ENCODE peak calls at places on chromosomes 12 and 14, in four cellular contexts. One of them, this sample, is unnamed.

GRCh38 chr12:91222746-91223145 is 40.1 kb upstream of the DCN start:
- DNase-seq in GM12878: no peak
- DNase-seq in H1: no peak
- DNase-seq in HepG2: no peak
- DNase-seq in this sample: no peak

GRCh38 chr14:64200170-64200569 is 94.0 kb downstream of the ESR2 start:
- DNase-seq in H1: no peak
- DNase-seq in HepG2: no peak
- DNase-seq in GM12878: no peak
- DNase-seq in this sample: peak

GRCh38 chr12:68884251-68884650 is 48.7 kb downstream of the CPM start:
- DNase-seq in GM12878: no peak
- DNase-seq in H1: no peak
- DNase-seq in HepG2: no peak
- DNase-seq in this sample: no peak

GRCh38 chr14:52351191-52351560 is 37.1 kb downstream of the PTGER2 start:
- DNase-seq in HepG2: no peak
- DNase-seq in H1: no peak
- DNase-seq in GM12878: no peak
- DNase-seq in this sample: no peak

GRCh38 chr12:113242018-113242418 is 20.8 kb downstream of the TPCN1 start:
- DNase-seq in GM12878: no peak
- DNase-seq in HepG2: no peak
- DNase-seq in H1: no peak
- DNase-seq in this sample: no peak

GRCh38 chr12:100986595-100987547 is 192.3 kb downstream of the ANO4 start:
- DNase-seq in GM12878: no peak
- DNase-seq in HepG2: no peak
- DNase-seq in H1: no peak
- DNase-seq in this sample: peak

GRCh38 chr12:61916856-61917255 is 343.3 kb upstream of the USP15 start:
- DNase-seq in HepG2: no peak
- DNase-seq in GM12878: no peak
- DNase-seq in H1: no peak
- DNase-seq in this sample: peak

GRCh38 chr14:87063181-87063580 is 929.8 kb downstream of the GALC start:
- DNase-seq in HepG2: no peak
- DNase-seq in H1: no peak
- DNase-seq in GM12878: no peak
- DNase-seq in this sample: no peak

GRCh38 chr12:23952071-23952470 is 2.6 kb upstream of the SOX5 start:
- DNase-seq in GM12878: no peak
- DNase-seq in HepG2: no peak
- DNase-seq in H1: no peak
- DNase-seq in this sample: no peak

GRCh38 chr12:51318846-51319570 is 5.0 kb downstream of the BIN2 start:
- DNase-seq in GM12878: peak
- DNase-seq in HepG2: no peak
- DNase-seq in H1: no peak
- DNase-seq in this sample: no peak

GRCh38 chr12:75086086-75087038 is 123.3 kb downstream of the KCNC2 start:
- DNase-seq in H1: no peak
- DNase-seq in HepG2: no peak
- DNase-seq in GM12878: no peak
- DNase-seq in this sample: no peak

GRCh38 chr14:99043756-99044155 is 228.2 kb downstream of the BCL11B start:
- DNase-seq in GM12878: no peak
- DNase-seq in H1: no peak
- DNase-seq in HepG2: no peak
- DNase-seq in this sample: no peak

GRCh38 chr14:100532916-100533630 is 54.1 kb downstream of the BEGAIN start:
- DNase-seq in GM12878: no peak
- DNase-seq in H1: no peak
- DNase-seq in HepG2: no peak
- DNase-seq in this sample: no peak

GRCh38 chr12:64746663-64747062 is 12.5 kb downstream of the GNS start:
- DNase-seq in HepG2: no peak
- DNase-seq in GM12878: no peak
- DNase-seq in H1: no peak
- DNase-seq in this sample: no peak

GRCh38 chr12:6358886-6359285 is 16.5 kb downstream of the SCNN1A start:
- DNase-seq in HepG2: no peak
- DNase-seq in H1: no peak
- DNase-seq in GM12878: no peak
- DNase-seq in this sample: no peak

GRCh38 chr14:94025720-94026119 is 420 bp upstream of the OTUB2 start:
- DNase-seq in GM12878: no peak
- DNase-seq in H1: no peak
- DNase-seq in HepG2: no peak
- DNase-seq in this sample: no peak

GRCh38 chr14:66045572-66046021 is 440.6 kb upstream of the CCDC196 start:
- DNase-seq in HepG2: no peak
- DNase-seq in H1: no peak
- DNase-seq in GM12878: no peak
- DNase-seq in this sample: no peak

GRCh38 chr12:108933950-108934349 is 54.1 kb downstream of the DAO start:
- DNase-seq in H1: no peak
- DNase-seq in GM12878: no peak
- DNase-seq in HepG2: no peak
- DNase-seq in this sample: no peak

GRCh38 chr14:29663281-29663801 is 264.3 kb downstream of the PRKD1 start:
- DNase-seq in HepG2: no peak
- DNase-seq in H1: no peak
- DNase-seq in GM12878: no peak
- DNase-seq in this sample: peak

GRCh38 chr12:115661103-115661502 is 616.4 kb downstream of the MED13L start:
- DNase-seq in HepG2: no peak
- DNase-seq in GM12878: no peak
- DNase-seq in H1: no peak
- DNase-seq in this sample: no peak

GRCh38 chr14:59540852-59541251 is 35.8 kb downstream of the CCDC175 start:
- DNase-seq in HepG2: no peak
- DNase-seq in H1: no peak
- DNase-seq in GM12878: no peak
- DNase-seq in this sample: no peak

GRCh38 chr14:59358774-59359173 is 106.4 kb downstream of the GPR135 start:
- DNase-seq in GM12878: no peak
- DNase-seq in H1: no peak
- DNase-seq in HepG2: no peak
- DNase-seq in this sample: no peak

GRCh38 chr14:20632831-20633771 is 8.4 kb downstream of the OR6S1 start:
- DNase-seq in GM12878: peak
- DNase-seq in HepG2: peak
- DNase-seq in H1: peak
- DNase-seq in this sample: no peak

GRCh38 chr12:50862316-50862715 is 19.6 kb downstream of the TMPRSS12 start:
- DNase-seq in HepG2: no peak
- DNase-seq in GM12878: no peak
- DNase-seq in H1: no peak
- DNase-seq in this sample: no peak

GRCh38 chr12:132049876-132050275 is 94.2 kb downstream of the DDX51 start:
- DNase-seq in HepG2: no peak
- DNase-seq in GM12878: no peak
- DNase-seq in H1: no peak
- DNase-seq in this sample: no peak

GRCh38 chr12:73952304-73952703 is 585.3 kb upstream of the ATXN7L3B start:
- DNase-seq in H1: no peak
- DNase-seq in HepG2: no peak
- DNase-seq in GM12878: no peak
- DNase-seq in this sample: no peak

GRCh38 chr12:131004166-131004565 is 50.5 kb downstream of the ADGRD1 start:
- DNase-seq in HepG2: no peak
- DNase-seq in H1: no peak
- DNase-seq in GM12878: no peak
- DNase-seq in this sample: no peak
- TF ChIP-seq YY1 in HepG2: no peak
- TF ChIP-seq YY1 in H1: no peak
- TF ChIP-seq YY1 in GM12878: no peak
- TF ChIP-seq YY1 in this sample: no peak

GRCh38 chr12:7369274-7369729 is 65.4 kb downstream of the ACSM4 start:
- DNase-seq in H1: no peak
- DNase-seq in HepG2: peak
- DNase-seq in GM12878: peak
- DNase-seq in this sample: no peak

GRCh38 chr12:7374423-7375144 is 69.4 kb downstream of the CD163L1 start:
- DNase-seq in H1: peak
- DNase-seq in GM12878: no peak
- DNase-seq in HepG2: peak
- DNase-seq in this sample: peak

GRCh38 chr12:7375145-7375543 is 68.8 kb downstream of the CD163L1 start:
- DNase-seq in H1: no peak
- DNase-seq in GM12878: no peak
- DNase-seq in HepG2: no peak
- DNase-seq in this sample: no peak

GRCh38 chr12:7376196-7376595 is 67.8 kb downstream of the CD163L1 start:
- DNase-seq in GM12878: no peak
- DNase-seq in H1: no peak
- DNase-seq in HepG2: no peak
- DNase-seq in this sample: no peak

GRCh38 chr12:7373226-7373625 is 69.4 kb downstream of the ACSM4 start:
- DNase-seq in HepG2: no peak
- DNase-seq in GM12878: no peak
- DNase-seq in H1: no peak
- DNase-seq in this sample: no peak
- TF ChIP-seq SUZ12 in HepG2: no peak
- TF ChIP-seq SUZ12 in GM12878: no peak
- TF ChIP-seq SUZ12 in H1: no peak
- TF ChIP-seq SUZ12 in this sample: no peak

DNA sequence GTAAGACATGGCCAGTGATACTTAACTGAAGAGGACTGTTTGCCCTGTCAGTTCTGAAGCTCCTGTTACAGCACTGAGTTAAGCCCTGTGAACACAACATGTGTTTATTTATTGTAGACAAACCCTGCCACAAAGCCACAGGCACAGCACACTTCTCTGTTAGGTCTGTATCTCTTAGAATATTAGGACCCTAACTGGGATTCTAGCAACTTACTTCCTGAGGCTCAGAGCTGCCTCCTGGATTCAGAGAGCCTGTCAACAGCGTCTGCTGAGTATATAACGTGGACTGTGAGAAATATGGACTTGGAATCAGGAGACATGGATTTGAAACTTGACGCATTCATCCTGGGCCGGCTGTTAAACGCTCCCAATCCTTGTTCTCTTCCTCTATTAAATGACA is 135.0 kb upstream of the HIF1A start:
- DNase-seq in GM12878: no peak
- DNase-seq in HepG2: peak
- DNase-seq in H1: no peak
- DNase-seq in this sample: no peak
- TF ChIP-seq YY1 in GM12878: no peak
- TF ChIP-seq YY1 in HepG2: no peak
- TF ChIP-seq YY1 in H1: no peak
- TF ChIP-seq YY1 in this sample: no peak

GRCh38 chr12:77888611-77889010 is 57.9 kb downstream of the NAV3 start:
- DNase-seq in HepG2: peak
- DNase-seq in H1: no peak
- DNase-seq in GM12878: no peak
- DNase-seq in this sample: no peak
- TF ChIP-seq SUZ12 in HepG2: no peak
- TF ChIP-seq SUZ12 in H1: no peak
- TF ChIP-seq SUZ12 in GM12878: no peak
- TF ChIP-seq SUZ12 in this sample: no peak

DNA sequence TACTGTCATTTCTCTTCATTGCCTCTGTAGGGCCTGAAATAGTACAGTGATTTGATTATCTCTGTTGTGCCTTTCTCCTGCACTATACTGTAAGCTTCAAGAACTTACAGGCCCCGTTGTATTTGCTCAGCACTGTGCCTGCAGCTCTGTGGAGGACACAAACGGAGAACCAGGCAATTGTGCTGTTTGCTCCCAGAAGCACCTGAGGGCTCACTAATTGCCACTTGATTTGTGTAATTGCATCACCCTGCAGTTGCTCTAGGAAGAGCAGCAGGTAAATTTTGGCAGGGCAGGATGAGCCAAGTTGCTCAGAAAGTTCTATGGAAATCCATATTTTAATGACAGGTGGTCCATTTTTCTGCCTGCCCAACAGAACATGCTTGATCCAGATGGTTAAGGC is 11.6 kb upstream of the KRT82 start:
- DNase-seq in GM12878: no peak
- DNase-seq in H1: no peak
- DNase-seq in HepG2: no peak
- DNase-seq in this sample: no peak
- TF ChIP-seq YY1 in GM12878: no peak
- TF ChIP-seq YY1 in H1: no peak
- TF ChIP-seq YY1 in HepG2: no peak
- TF ChIP-seq YY1 in this sample: no peak

GRCh38 chr12:26372856-26373255 is 177.5 kb downstream of the SSPN start:
- DNase-seq in HepG2: no peak
- DNase-seq in H1: no peak
- DNase-seq in GM12878: no peak
- DNase-seq in this sample: no peak

GRCh38 chr12:26370098-26370497 is 174.7 kb downstream of the SSPN start:
- DNase-seq in GM12878: no peak
- DNase-seq in H1: no peak
- DNase-seq in HepG2: no peak
- DNase-seq in this sample: no peak

GRCh38 chr12:26373606-26374495 is 178.5 kb downstream of the SSPN start:
- DNase-seq in HepG2: no peak
- DNase-seq in H1: no peak
- DNase-seq in GM12878: no peak
- DNase-seq in this sample: no peak

GRCh38 chr12:26378721-26379120 is 183.3 kb downstream of the SSPN start:
- DNase-seq in HepG2: no peak
- DNase-seq in GM12878: no peak
- DNase-seq in H1: no peak
- DNase-seq in this sample: no peak

GRCh38 chr12:26374934-26375333 is 179.6 kb downstream of the SSPN start:
- DNase-seq in HepG2: no peak
- DNase-seq in GM12878: no peak
- DNase-seq in H1: no peak
- DNase-seq in this sample: no peak
- TF ChIP-seq SUZ12 in HepG2: no peak
- TF ChIP-seq SUZ12 in GM12878: no peak
- TF ChIP-seq SUZ12 in H1: no peak
- TF ChIP-seq SUZ12 in this sample: no peak

GRCh38 chr12:76778358-76778757 is 14.4 kb downstream of the ZDHHC17 start:
- DNase-seq in H1: no peak
- DNase-seq in GM12878: no peak
- DNase-seq in HepG2: no peak
- DNase-seq in this sample: no peak
- TF ChIP-seq YY1 in H1: no peak
- TF ChIP-seq YY1 in GM12878: no peak
- TF ChIP-seq YY1 in HepG2: no peak
- TF ChIP-seq YY1 in this sample: no peak

This sample was measured in NT2/D1.